ENCODE peak calls at places on chromosome 18, in ten cellular contexts. K is SK-N-SH, Z is K562, U is IMR-90, V is colonic mucosa, B is fibroblast of lung, T is HCT116, S is endodermal cell, C is neural progenitor cell, O is PC-3. F is an unnamed sample. For H3K4me1, the result is how much of the 10 kb centered on the place peaks cover.

GRCh38 chr18:63472380-63472779 is 4.4 kb upstream of the SERPINB5 start:
- DNase-seq in S (no peak), U (no peak), C (no peak), V (peak), B (no peak), K (no peak), O (peak), Z (no peak), T (peak), F (no peak)

GRCh38 chr18:48798334-48799197 is 152.2 kb downstream of the SMAD7 start:
- DNase-seq in O (no peak), B (no peak), V (peak), Z (no peak), S (peak), K (no peak), C (no peak), T (no peak), U (no peak), F (no peak)

GRCh38 chr18:47560693-47561092 is 309.2 kb upstream of the SKOR2 start:
- DNase-seq in V (no peak), Z (no peak), U (no peak), B (no peak), T (no peak), S (peak), K (no peak), O (no peak), C (peak), F (no peak)

GRCh38 chr18:57915848-57916596 is 112.9 kb upstream of the ATP8B1 start:
- DNase-seq in U (peak), V (peak), C (peak), T (no peak), S (no peak), Z (peak), K (peak), O (no peak), B (no peak), F (no peak)

GRCh38 chr18:61651145-61651879 is 241.5 kb downstream of the RNF152 start:
- DNase-seq in K (peak), B (no peak), Z (no peak), U (no peak), O (no peak), C (no peak), V (no peak), T (no peak), S (no peak), F (no peak)

GRCh38 chr18:26133652-26134051 is at the start of gene PSMA8:
- DNase-seq in U (no peak), V (no peak), O (no peak), Z (no peak), T (no peak), S (peak), C (peak), K (no peak), B (no peak), F (no peak)

GRCh38 chr18:36610258-36610657 is 218.5 kb downstream of the TPGS2 start:
- DNase-seq in B (no peak), S (no peak), T (no peak), V (no peak), U (no peak), K (no peak), Z (no peak), O (no peak), C (no peak), F (no peak)

GRCh38 chr18:213977-214376 is 53.9 kb downstream of the THOC1 start:
- DNase-seq in K (no peak), Z (no peak), U (no peak), C (no peak), O (no peak), V (no peak), B (no peak), S (no peak), T (no peak), F (no peak)

GRCh38 chr18:43022874-43023273 is 92.6 kb downstream of the RIT2 start:
- DNase-seq in S (no peak), O (no peak), V (no peak), B (no peak), C (no peak), K (no peak), T (no peak), Z (no peak), U (no peak), F (no peak)

GRCh38 chr18:55489034-55489741 is 98.8 kb downstream of the TCF4 start:
- DNase-seq in Z (peak), S (no peak), V (no peak), T (no peak), O (no peak), B (peak), K (no peak), U (peak), C (no peak), F (peak)

GRCh38 chr18:38481576-38481975 is 916.0 kb upstream of the CELF4 start:
- DNase-seq in B (no peak), V (no peak), U (no peak), T (no peak), C (no peak), O (no peak), K (no peak), S (no peak), Z (no peak), F (peak)

GRCh38 chr18:12819822-12820221 is 64.2 kb downstream of the PTPN2 start:
- DNase-seq in C (no peak), S (no peak), O (no peak), T (no peak), B (no peak), V (no peak), K (no peak), Z (no peak), U (no peak), F (no peak)

GRCh38 chr18:74342416-74343043 is 26.9 kb downstream of the C18orf63 start:
- DNase-seq in B (peak), O (peak), V (peak), U (peak), S (no peak), Z (peak), K (peak), C (peak), T (peak), F (peak)

GRCh38 chr18:31497711-31498449 is at the start of gene DSG2:
- DNase-seq in B (peak), C (peak), U (no peak), T (no peak), S (peak), K (peak), Z (peak), V (peak), O (peak), F (no peak)

GRCh38 chr18:80232030-80232429 is 15.3 kb downstream of the PARD6G start:
- DNase-seq in U (no peak), C (no peak), V (no peak), T (no peak), S (no peak), K (no peak), O (no peak), Z (no peak), B (no peak), F (no peak)

GRCh38 chr18:75167137-75167536 is 41.8 kb downstream of the PTGR3 start:
- DNase-seq in S (peak), C (no peak), K (no peak), B (no peak), V (no peak), U (no peak), T (no peak), Z (no peak), O (no peak), F (no peak)

GRCh38 chr18:11512096-11513030 is 97.0 kb upstream of the SLC35G4 start:
- DNase-seq in V (no peak), C (peak), B (no peak), O (peak), K (no peak), T (no peak), Z (no peak), U (no peak), S (no peak), F (peak)
- TF ChIP-seq CTCF in V (no peak), C (peak), B (no peak), O (peak), K (peak), T (peak), Z (no peak), U (peak), S (peak), F (peak)

GRCh38 chr18:30113454-30113853 is 929.1 kb downstream of the DSC3 start:
- DNase-seq in O (no peak), S (no peak), B (no peak), Z (no peak), K (no peak), C (no peak), T (no peak), V (no peak), U (no peak), F (no peak)
- H3K4me1 ChIP-seq in O (under half), S (under half), B (under half), Z (under half), K (under half), C (under half), T (under half), V (under half), U (under half), F (under half)

GRCh38 chr18:5520464-5520863 is 23.3 kb downstream of the EPB41L3 start:
- DNase-seq in V (no peak), S (no peak), U (no peak), K (no peak), C (no peak), Z (no peak), T (no peak), B (no peak), O (no peak), F (no peak)

GRCh38 chr18:5521000-5521399 is 22.8 kb downstream of the EPB41L3 start:
- DNase-seq in V (no peak), S (no peak), U (no peak), T (no peak), B (no peak), Z (no peak), C (no peak), K (no peak), O (no peak), F (no peak)

GRCh38 chr18:5518899-5519371 is 24.9 kb downstream of the EPB41L3 start:
- DNase-seq in U (peak), T (no peak), O (no peak), K (no peak), C (no peak), V (no peak), Z (no peak), S (no peak), B (peak), F (no peak)

GRCh38 chr18:5518179-5518770 is 25.5 kb downstream of the EPB41L3 start:
- DNase-seq in C (no peak), V (no peak), K (no peak), B (peak), O (no peak), S (no peak), Z (no peak), T (no peak), U (no peak), F (no peak)

GRCh38 chr18:5519448-5520362 is 24.1 kb downstream of the EPB41L3 start:
- DNase-seq in C (peak), K (no peak), Z (no peak), B (peak), O (no peak), T (no peak), U (peak), S (no peak), V (no peak), F (no peak)
- H3K9ac ChIP-seq in C (no peak), K (no peak), Z (no peak), B (no peak), O (no peak), T (no peak), U (no peak), S (no peak), V (no peak), F (no peak)

GRCh38 chr18:28176674-28176932 is 327 bp downstream of the CDH2 start:
- DNase-seq in S (peak), T (no peak), C (no peak), V (no peak), B (no peak), U (no peak), K (no peak), Z (no peak), O (peak), F (no peak)

GRCh38 chr18:28176933-28177827 is at the start of gene CDH2:
- DNase-seq in B (peak), K (peak), U (peak), S (peak), Z (no peak), V (no peak), O (peak), C (peak), T (no peak), F (peak)

GRCh38 chr18:28175930-28176673 is 828 bp downstream of the CDH2 start:
- DNase-seq in B (peak), O (peak), V (no peak), U (peak), Z (no peak), C (peak), T (no peak), S (peak), K (peak), F (peak)

GRCh38 chr18:28178720-28179119 is 1.8 kb upstream of the CDH2 start:
- DNase-seq in C (no peak), S (peak), O (peak), V (no peak), K (no peak), Z (no peak), B (peak), T (no peak), U (peak), F (no peak)

DNA sequence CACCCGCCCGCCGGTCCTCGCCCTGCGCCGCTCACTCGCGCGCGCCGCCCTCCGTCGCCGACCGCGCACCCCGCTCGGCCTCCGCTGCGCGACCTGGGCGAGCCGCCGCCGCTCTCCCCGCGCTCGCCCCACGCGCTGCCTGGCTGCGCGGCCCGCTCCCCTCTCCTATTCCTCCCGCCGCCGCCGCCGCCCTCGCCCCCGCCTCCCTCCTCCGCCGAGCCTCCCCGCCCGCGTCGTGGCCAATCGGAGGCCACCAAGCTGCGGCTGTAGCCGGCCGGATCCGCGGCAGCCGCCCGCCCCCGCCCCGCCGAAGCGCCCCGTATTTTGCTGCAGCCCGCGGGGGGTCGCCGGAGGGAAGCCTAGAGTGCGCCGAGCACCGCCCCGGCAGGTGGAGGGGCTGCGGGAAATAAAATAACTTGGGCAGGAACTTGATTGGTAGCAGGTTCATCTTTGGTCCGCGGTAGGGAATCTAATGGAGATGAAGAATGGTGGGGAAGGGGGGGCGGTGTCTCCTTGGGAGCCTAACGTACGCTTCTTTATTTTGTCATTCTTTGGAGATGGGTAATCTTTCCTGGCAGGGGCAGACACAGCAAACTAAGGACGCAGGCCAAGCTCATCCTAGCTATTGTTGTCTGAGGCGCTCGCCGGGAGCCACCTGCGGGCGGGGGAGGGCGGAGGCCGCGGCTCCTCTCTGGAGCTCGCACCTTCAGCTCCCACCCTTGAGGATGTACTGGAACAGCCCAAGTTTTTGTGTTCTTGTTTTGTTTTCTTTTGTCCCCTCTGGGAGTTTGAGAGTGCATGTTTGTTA is 1.1 kb upstream of the CDH2 start:
- DNase-seq in K (peak), V (no peak), C (peak), U (peak), S (peak), T (no peak), O (peak), B (peak), Z (no peak), F (peak)
- TF ChIP-seq CTCF in K (peak), V (no peak), C (no peak), U (peak), S (peak), T (no peak), O (peak), B (no peak), Z (no peak), F (peak)

DNA sequence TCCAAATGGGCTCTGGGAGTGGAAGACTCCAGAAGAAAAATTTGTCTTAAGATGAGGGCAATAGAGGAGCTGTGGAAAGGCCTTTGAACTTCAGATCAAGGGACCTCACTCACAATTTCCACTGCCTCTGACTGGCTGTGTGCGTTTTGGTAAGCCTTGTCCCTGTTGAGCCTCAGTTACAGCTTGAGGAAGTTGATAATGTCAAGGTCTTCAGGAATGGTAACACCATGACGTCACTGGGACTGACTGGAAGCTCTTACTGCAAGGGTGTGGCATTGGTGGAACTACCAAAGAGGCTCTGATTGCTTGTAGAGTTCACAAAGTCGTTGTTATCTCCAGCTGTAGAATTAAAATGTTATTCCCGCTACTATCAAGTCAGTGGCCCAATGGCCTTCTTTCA is 29.2 kb upstream of the CTAGE1 start:
- DNase-seq in S (no peak), Z (no peak), O (no peak), B (no peak), K (no peak), C (no peak), V (no peak), T (no peak), U (no peak), F (no peak)
- H3K4me1 ChIP-seq in S (under half), Z (under half), O (under half), B (under half), K (under half), C (under half), V (under half), T (under half), U (under half), F (under half)

GRCh38 chr18:34707670-34708069 is 2.4 kb upstream of the DTNA start:
- DNase-seq in V (no peak), O (peak), U (peak), Z (no peak), T (peak), K (no peak), B (peak), C (peak), S (peak), F (no peak)
- H3K9ac ChIP-seq in V (no peak), O (no peak), U (no peak), Z (no peak), T (no peak), K (peak), B (no peak), C (no peak), S (no peak), F (no peak)

DNA sequence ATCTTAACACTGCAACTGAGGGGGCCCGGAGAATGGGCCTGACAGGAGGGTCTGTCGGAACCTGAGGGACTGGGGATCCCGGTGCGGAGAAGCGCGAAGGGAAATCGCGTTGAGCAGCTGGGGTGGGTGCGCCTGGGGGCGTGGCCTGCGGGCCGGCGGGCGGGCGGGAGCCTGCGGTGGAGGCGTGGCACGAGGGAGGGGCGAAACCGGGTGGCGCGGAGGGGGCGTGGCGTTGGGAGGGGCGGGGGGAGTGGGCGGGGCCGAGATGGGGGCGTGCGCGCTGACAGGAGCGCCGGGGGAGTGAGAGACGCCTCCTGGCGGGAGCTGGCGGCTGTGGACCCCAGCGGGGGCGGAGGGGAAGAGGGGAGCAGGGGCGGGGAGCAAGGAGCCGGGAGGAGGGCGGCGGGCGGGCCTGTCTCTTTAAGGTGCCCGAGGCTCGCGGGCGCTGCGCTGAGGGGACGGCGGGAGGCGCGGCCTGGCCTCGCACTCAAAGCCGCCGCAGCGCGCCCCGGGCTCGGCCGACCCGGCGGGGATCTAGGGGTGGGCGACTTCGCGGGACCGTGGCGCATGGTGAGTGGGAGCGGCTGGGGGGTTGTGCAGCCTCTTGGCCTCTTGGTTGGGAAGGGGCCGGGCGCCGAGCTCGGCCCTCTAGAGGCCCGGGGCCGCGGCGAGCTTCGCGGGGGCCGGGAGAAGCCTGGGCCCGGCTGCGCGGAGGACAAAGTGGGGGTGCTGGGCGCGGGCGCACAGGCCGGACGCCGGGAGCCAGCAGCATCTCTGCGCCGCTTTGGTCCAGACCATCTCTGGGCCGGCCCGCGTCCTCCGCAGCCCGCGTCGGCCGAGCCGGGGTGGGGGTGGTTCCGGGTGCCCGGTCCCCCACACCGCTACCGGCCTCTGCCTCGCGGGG is at the start of gene TWSG1:
- DNase-seq in C (peak), B (peak), K (peak), V (peak), O (peak), U (peak), Z (peak), T (peak), S (peak), F (peak)
- TF ChIP-seq CTCF in C (peak), B (peak), K (peak), V (peak), O (peak), U (peak), Z (peak), T (peak), S (peak), F (peak)

GRCh38 chr18:70418551-70419311 is 129.9 kb downstream of the SOCS6 start:
- DNase-seq in U (peak), B (peak), V (no peak), T (no peak), C (no peak), S (no peak), Z (no peak), K (no peak), O (no peak), F (no peak)
- H3K4me1 ChIP-seq in U (under half), B (under half), V (under half), T (half or more), C (under half), S (under half), Z (under half), K (under half), O (half or more), F (under half)

DNA sequence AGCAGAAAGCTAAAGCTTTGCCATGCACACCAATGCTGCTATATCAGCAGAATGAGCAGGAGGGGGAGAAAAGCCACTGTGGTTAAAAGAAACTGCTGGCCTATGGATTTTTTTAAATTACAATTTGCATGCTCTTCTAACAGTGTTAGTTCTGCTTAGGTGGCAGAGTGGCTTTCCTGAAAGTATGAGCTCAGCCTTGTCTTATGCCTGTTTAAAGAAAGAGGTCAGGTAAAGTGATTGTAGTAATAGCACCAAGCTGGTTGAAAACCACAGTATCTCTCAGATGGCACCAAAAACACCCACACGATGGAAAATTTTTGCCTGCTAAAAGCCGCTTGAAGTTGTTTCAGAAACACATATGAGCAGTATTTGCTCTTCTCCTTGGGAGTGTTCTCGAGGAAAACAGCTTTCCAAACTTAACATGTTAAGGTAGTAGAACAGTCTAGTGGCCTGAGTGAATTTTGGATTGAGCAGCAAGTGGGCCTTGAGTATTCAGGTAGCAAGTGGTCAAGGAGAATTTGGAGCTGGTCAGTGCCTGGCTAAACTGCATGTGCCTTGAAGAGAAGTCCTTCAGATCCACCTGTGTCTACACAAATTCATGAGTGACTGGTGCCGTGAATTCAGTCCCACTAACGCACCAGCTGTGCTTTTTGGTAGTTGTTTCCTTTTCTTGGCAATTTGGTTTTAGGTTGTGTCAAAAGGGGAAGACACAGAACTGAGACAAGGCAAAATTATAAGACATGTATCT is 19.6 kb upstream of the NDUFV2 start:
- DNase-seq in O (no peak), T (no peak), K (no peak), S (no peak), U (no peak), C (no peak), V (no peak), Z (no peak), B (no peak), F (no peak)
- H3K9ac ChIP-seq in O (no peak), T (no peak), K (no peak), S (no peak), U (no peak), C (no peak), V (peak), Z (no peak), B (no peak), F (no peak)